ENCODE peak calls at places on chromosomes 7 and 10, in four cellular contexts. H is T follicular helper cell, I is T-helper 1 cell, B is substantia nigra. U is an unnamed sample.

GRCh38 chr10:13840036-13840435 is 253.3 kb downstream of the PRPF18 start:
- DNase-seq in H (no peak), I (no peak), B (no peak), U (no peak)

GRCh38 chr10:87565010-87565409 is 60.3 kb downstream of the MINPP1 start:
- DNase-seq in H (no peak), I (no peak), B (no peak), U (no peak)

GRCh38 chr7:44159824-44160630 is 18.9 kb upstream of the MYL7 start:
- DNase-seq in H (no peak), I (no peak), B (no peak), U (no peak)

GRCh38 chr7:90946711-90947501 is 317.3 kb upstream of the FZD1 start:
- DNase-seq in H (no peak), I (no peak), B (no peak), U (no peak)

GRCh38 chr7:22400933-22401553 is 44.1 kb upstream of the RAPGEF5 start:
- DNase-seq in H (no peak), I (no peak), B (no peak), U (no peak)

GRCh38 chr10:43214071-43214955 is 52.6 kb downstream of the RASGEF1A start:
- DNase-seq in H (no peak), I (no peak), B (no peak), U (no peak)

GRCh38 chr10:90587081-90587491 is 270.8 kb downstream of the HTR7 start:
- DNase-seq in H (no peak), I (no peak), B (no peak), U (no peak)

GRCh38 chr10:43218951-43219837 is 47.7 kb downstream of the RASGEF1A start:
- DNase-seq in H (no peak), I (no peak), B (no peak), U (no peak)

GRCh38 chr10:17038627-17039026 is 91.0 kb downstream of the CUBN start:
- DNase-seq in H (no peak), I (no peak), B (no peak), U (no peak)

GRCh38 chr10:81096558-81096957 is 558.9 kb downstream of the SH2D4B start:
- DNase-seq in H (no peak), I (no peak), B (no peak), U (no peak)

GRCh38 chr7:84017653-84018052 is 176.9 kb downstream of the SEMA3A start:
- DNase-seq in H (no peak), I (no peak), B (no peak), U (no peak)

GRCh38 chr7:32500922-32501341 is 5.6 kb downstream of the AVL9 start:
- DNase-seq in H (no peak), I (no peak), B (no peak), U (no peak)

GRCh38 chr10:114611617-114612016 is 46.5 kb downstream of the ABLIM1 start:
- DNase-seq in H (no peak), I (no peak), B (no peak), U (no peak)

GRCh38 chr10:116110736-116111135 is 162.3 kb downstream of the GFRA1 start:
- DNase-seq in H (no peak), I (no peak), B (no peak), U (no peak)

GRCh38 chr10:120789292-120789691 is 61.9 kb upstream of the WDR11 start:
- DNase-seq in H (no peak), I (no peak), B (no peak), U (no peak)

GRCh38 chr7:115015619-115016018 is 93.7 kb downstream of the MDFIC start:
- DNase-seq in H (no peak), I (no peak), B (no peak), U (no peak)

GRCh38 chr10:110916554-110917346 is 2.2 kb downstream of the BBIP1 start:
- DNase-seq in H (no peak), I (no peak), B (no peak), U (no peak)

GRCh38 chr10:92920866-92921265 is 72.5 kb downstream of the EXOC6 start:
- DNase-seq in H (no peak), I (no peak), B (no peak), U (no peak)

GRCh38 chr10:30986027-30986672 is 45.5 kb downstream of the ZNF438 start:
- DNase-seq in H (no peak), I (no peak), B (no peak), U (no peak)

GRCh38 chr7:36775061-36775631 is 50.9 kb upstream of the AOAH start:
- DNase-seq in H (no peak), I (no peak), B (no peak), U (no peak)

GRCh38 chr7:133252506-133252857 is 396 bp upstream of the EXOC4 start:
- DNase-seq in H (no peak), I (no peak), B (no peak), U (no peak)

GRCh38 chr10:104559935-104560334 is 81.2 kb upstream of the SORCS3 start:
- DNase-seq in H (no peak), I (no peak), B (no peak), U (no peak)

GRCh38 chr10:106648534-106649481 is 515.7 kb downstream of the SORCS1 start:
- DNase-seq in H (no peak), I (no peak), B (no peak), U (no peak)

GRCh38 chr10:113520606-113521481 is 32.0 kb upstream of the HABP2 start:
- DNase-seq in H (no peak), I (no peak), B (peak; percentile 43), U (no peak)

GRCh38 chr10:131009801-131010200 is 301.7 kb downstream of the TCERG1L start:
- DNase-seq in H (no peak), I (no peak), B (no peak), U (no peak)

GRCh38 chr10:91672021-91672608 is 39.2 kb upstream of the PPP1R3C start:
- DNase-seq in H (no peak), I (no peak), B (no peak), U (no peak)

GRCh38 chr10:102230264-102230860 is 4.3 kb downstream of the ELOVL3 start:
- DNase-seq in H (no peak), I (peak; percentile 16), B (no peak), U (peak; percentile 10)

GRCh38 chr10:132468201-132468600 is 69.4 kb upstream of the INPP5A start:
- DNase-seq in H (no peak), I (no peak), B (no peak), U (no peak)

GRCh38 chr10:30574423-30574796 is 55.1 kb downstream of the LYZL2 start:
- DNase-seq in H (no peak), I (no peak), B (no peak), U (no peak)

GRCh38 chr7:45625714-45626440 is 51.7 kb downstream of the ADCY1 start:
- DNase-seq in H (no peak), I (no peak), B (no peak), U (no peak)

GRCh38 chr10:132713421-132714095 is 72.4 kb downstream of the NKX6-2 start:
- DNase-seq in H (no peak), I (no peak), B (peak; percentile 48), U (no peak)

GRCh38 chr10:11898372-11899066 is 75.4 kb downstream of the PROSER2 start:
- DNase-seq in H (no peak), I (no peak), B (no peak), U (no peak)

GRCh38 chr7:77415474-77415821 is 701 bp downstream of the GSAP start:
- DNase-seq in H (no peak), I (no peak), B (no peak), U (peak; percentile 43)

GRCh38 chr10:50620899-50621298 is 2.9 kb downstream of the SGMS1 start:
- DNase-seq in H (no peak), I (no peak), B (no peak), U (no peak)

GRCh38 chr10:6239213-6239991 is 36.7 kb downstream of the PFKFB3 start:
- DNase-seq in H (peak; percentile 14), I (peak; percentile 21), B (no peak), U (no peak)

GRCh38 chr7:26284995-26285632 is 6.5 kb upstream of the SNX10 start:
- DNase-seq in H (no peak), I (no peak), B (no peak), U (no peak)

GRCh38 chr7:147249956-147250355 is 1133.4 kb downstream of the CNTNAP2 start:
- DNase-seq in H (no peak), I (no peak), B (no peak), U (no peak)

U was measured in stimulated activated naive CD4-positive, alpha-beta T cell.